ENCODE peak calls at places on chromosomes 1 and 21, in five cellular contexts. Y is GM12865; V is breast epithelium; G is CD8-positive, alpha-beta memory T cell; C is neuronal stem cell. P is an unnamed sample.

GRCh38 chr1:219459321-219460105 is 153.4 kb downstream of the ZC3H11B start:
- DNase-seq in Y (no peak), V (no peak), G (no peak), C (no peak), P (peak; percentile 24)

GRCh38 chr1:180892272-180892671 is 20.4 kb upstream of the KIAA1614 start:
- DNase-seq in Y (no peak), V (no peak), G (no peak), C (no peak), P (no peak)

GRCh38 chr1:152965853-152966252 is 4.6 kb upstream of the SPRR4 start:
- DNase-seq in Y (no peak), V (no peak), G (no peak), C (no peak), P (no peak)

GRCh38 chr1:234409328-234409727 is 36.1 kb downstream of the COA6 start:
- DNase-seq in Y (no peak), V (no peak), G (no peak), C (no peak), P (peak; percentile 22)

GRCh38 chr1:64961923-64962322 is 4.4 kb downstream of the JAK1 start:
- DNase-seq in Y (no peak), V (no peak), G (no peak), C (no peak), P (no peak)

GRCh38 chr1:82446251-82446650 is 645.5 kb downstream of the ADGRL2 start:
- DNase-seq in Y (no peak), V (no peak), G (no peak), C (no peak), P (peak; percentile 5)

GRCh38 chr1:15654091-15654690 is 29.9 kb upstream of the PLEKHM2 start:
- DNase-seq in Y (no peak), V (no peak), G (no peak), C (no peak), P (no peak)

GRCh38 chr1:156371553-156372264 is 2.7 kb downstream of the RHBG start:
- DNase-seq in Y (no peak), V (no peak), G (no peak), C (no peak), P (peak; percentile 35)

GRCh38 chr1:17735791-17736190 is 19.3 kb upstream of the ACTL8 start:
- DNase-seq in Y (no peak), V (no peak), G (no peak), C (no peak), P (no peak)

GRCh38 chr1:78493456-78493855 is 2.7 kb downstream of the PTGFR start:
- DNase-seq in Y (no peak), V (no peak), G (no peak), C (no peak), P (no peak)

GRCh38 chr1:84674021-84674420 is 16.2 kb downstream of the SSX2IP start:
- DNase-seq in Y (no peak), V (no peak), G (no peak), C (no peak), P (no peak)

GRCh38 chr1:244654284-244655038 is 1.5 kb downstream of the DESI2 start:
- DNase-seq in Y (no peak), V (no peak), G (no peak), C (no peak), P (no peak)

GRCh38 chr1:22639286-22639685 is 2.9 kb downstream of the C1QA start:
- DNase-seq in Y (peak; percentile 5), V (no peak), G (no peak), C (no peak), P (peak; percentile 34)
- H3K4me3 ChIP-seq in Y (no peak overlapping the region), V (peak overlapping the region; percentile 47), G (no peak overlapping the region), C (no peak overlapping the region), P (no peak overlapping the region)

GRCh38 chr21:45482899-45483821 is 59.1 kb downstream of the SLC19A1 start:
- DNase-seq in Y (no peak), V (no peak), G (peak; percentile 64), C (no peak), P (no peak)
- H3K4me3 ChIP-seq in Y (no peak overlapping the region), V (peak overlapping the region; percentile 5), G (peak overlapping the region; percentile 52), C (no peak overlapping the region), P (no peak overlapping the region)

GRCh38 chr1:247370786-247371732 is 39.4 kb upstream of the ZNF496 start:
- DNase-seq in Y (no peak), V (no peak), G (no peak), C (no peak), P (no peak)

GRCh38 chr1:247375747-247376146 is 40.2 kb upstream of the NLRP3 start:
- DNase-seq in Y (no peak), V (no peak), G (no peak), C (no peak), P (no peak)

GRCh38 chr1:247371801-247372259 is 40.2 kb upstream of the ZNF496 start:
- DNase-seq in Y (no peak), V (no peak), G (no peak), C (no peak), P (no peak)

GRCh38 chr1:247376659-247377058 is 39.3 kb upstream of the NLRP3 start:
- DNase-seq in Y (no peak), V (no peak), G (no peak), C (peak; percentile 63), P (no peak)

GRCh38 chr1:247373721-247374141 is 42.1 kb upstream of the ZNF496 start:
- DNase-seq in Y (no peak), V (no peak), G (peak; percentile 69), C (peak; percentile 30), P (peak; percentile 63)
- H3K4me3 ChIP-seq in Y (no peak overlapping the region), V (peak overlapping the region; percentile 36), G (no peak overlapping the region), C (no peak overlapping the region), P (peak overlapping the region; percentile 30)

GRCh38 chr1:10691740-10692125 is 104.7 kb downstream of the CASZ1 start:
- DNase-seq in Y (peak; percentile 51), V (no peak), G (no peak), C (no peak), P (no peak)

GRCh38 chr1:10691075-10691739 is 105.2 kb downstream of the CASZ1 start:
- DNase-seq in Y (no peak), V (no peak), G (no peak), C (no peak), P (no peak)

GRCh38 chr1:10693152-10693496 is 103.3 kb downstream of the CASZ1 start:
- DNase-seq in Y (no peak), V (no peak), G (no peak), C (no peak), P (no peak)

GRCh38 chr1:10693497-10694273 is 102.8 kb downstream of the CASZ1 start:
- DNase-seq in Y (peak; percentile 53), V (no peak), G (peak; percentile 59), C (no peak), P (no peak)

GRCh38 chr1:10692401-10693021 is 103.9 kb downstream of the CASZ1 start:
- DNase-seq in Y (peak; percentile 84), V (peak; percentile 60), G (peak; percentile 75), C (no peak), P (no peak)
- H3K4me3 ChIP-seq in Y (peak overlapping the region; percentile 63), V (no peak overlapping the region), G (no peak overlapping the region), C (peak overlapping the region; percentile 7), P (no peak overlapping the region)

DNA sequence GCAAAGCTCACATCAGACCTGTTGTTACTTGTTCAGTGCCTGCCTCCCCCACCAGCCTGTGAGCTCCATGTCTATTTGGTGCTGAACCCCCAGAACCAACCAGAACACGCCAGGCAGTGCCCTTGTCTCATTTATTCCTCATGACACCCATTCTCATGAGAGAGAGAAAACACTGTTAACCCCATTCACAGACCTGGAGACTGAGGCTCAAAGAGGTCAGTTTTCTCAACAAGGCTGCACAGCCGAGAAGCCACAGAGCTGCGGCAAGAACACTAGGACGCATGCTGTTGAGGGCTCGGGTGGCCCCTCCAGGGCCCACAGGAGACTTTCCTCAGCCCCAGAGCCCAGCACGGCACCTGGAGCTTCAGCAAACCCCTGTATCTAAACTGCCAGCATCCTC is 13.1 kb downstream of the KCNN3 start:
- DNase-seq in Y (no peak), V (no peak), G (no peak), C (no peak), P (no peak)
- H3K4me3 ChIP-seq in Y (peak overlapping the region; percentile 79), V (no peak overlapping the region), G (no peak overlapping the region), C (no peak overlapping the region), P (no peak overlapping the region)

DNA sequence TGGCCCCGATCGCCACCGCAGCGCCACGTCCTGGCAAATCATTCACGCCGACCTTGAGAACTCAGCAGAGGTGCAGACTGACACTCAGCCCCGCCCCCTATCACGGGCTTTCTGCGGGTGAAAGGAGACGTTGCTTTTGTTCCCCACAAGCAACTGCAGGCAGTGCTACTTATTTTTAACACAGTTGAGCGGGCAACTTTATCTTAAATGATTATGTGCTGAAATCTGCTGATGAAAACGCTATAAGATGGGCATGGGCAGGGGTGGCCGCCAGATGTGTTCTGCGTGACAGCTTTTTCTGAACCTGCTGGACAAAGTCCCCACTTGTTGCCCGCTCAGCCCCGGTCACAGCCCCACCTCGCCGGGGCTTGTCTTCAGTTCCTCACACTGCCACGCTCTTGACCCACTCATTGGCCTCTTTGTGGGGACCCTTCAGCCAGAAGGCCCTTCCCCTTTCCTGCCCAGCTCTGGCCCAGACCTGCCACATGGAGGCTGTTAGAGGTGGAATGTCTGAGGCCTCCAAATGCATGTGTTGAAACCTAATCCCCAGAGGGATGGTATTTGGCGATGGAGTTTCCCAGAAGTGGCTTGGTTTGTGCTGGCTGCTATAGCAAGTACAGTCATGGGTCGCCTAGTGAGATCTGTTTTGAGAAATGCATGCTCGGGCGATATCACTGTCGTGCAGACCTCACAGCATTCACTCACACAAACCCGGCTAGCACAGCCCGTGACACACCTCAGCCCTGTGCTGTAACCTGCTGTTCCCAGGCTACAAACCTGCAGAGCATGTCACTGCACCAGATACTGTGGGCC is 15.7 kb upstream of the PDXK start:
- DNase-seq in Y (no peak), V (no peak), G (peak; percentile 60), C (no peak), P (peak; percentile 84)
- H3K4me3 ChIP-seq in Y (no peak overlapping the region), V (no peak overlapping the region), G (no peak overlapping the region), C (no peak overlapping the region), P (no peak overlapping the region)

GRCh38 chr1:228463559-228464455 is 23.4 kb upstream of the RNF187 start:
- DNase-seq in Y (peak; percentile 82), V (no peak), G (peak; percentile 74), C (no peak), P (peak; percentile 45)

GRCh38 chr1:228463009-228463558 is 24.1 kb upstream of the RNF187 start:
- DNase-seq in Y (no peak), V (no peak), G (no peak), C (no peak), P (no peak)

GRCh38 chr1:228464487-228464983 is 22.6 kb upstream of the RNF187 start:
- DNase-seq in Y (peak; percentile 85), V (peak; percentile 63), G (peak; percentile 92), C (peak; percentile 85), P (peak; percentile 92)

GRCh38 chr1:228465571-228466146 is 21.5 kb upstream of the RNF187 start:
- DNase-seq in Y (no peak), V (no peak), G (no peak), C (no peak), P (no peak)

GRCh38 chr1:228465134-228465533 is 22.0 kb upstream of the RNF187 start:
- DNase-seq in Y (no peak), V (no peak), G (no peak), C (no peak), P (no peak)
- H3K4me3 ChIP-seq in Y (no peak overlapping the region), V (no peak overlapping the region), G (peak overlapping the region; percentile 71), C (peak overlapping the region; percentile 79), P (peak overlapping the region; percentile 56)

GRCh38 chr1:231844986-231845502 is 218.5 kb downstream of the DISC1 start:
- DNase-seq in Y (peak; percentile 46), V (no peak), G (no peak), C (no peak), P (no peak)
- H3K4me3 ChIP-seq in Y (no peak overlapping the region), V (no peak overlapping the region), G (no peak overlapping the region), C (no peak overlapping the region), P (no peak overlapping the region)

GRCh38 chr1:23527366-23527765 is 3.7 kb downstream of the E2F2 start:
- DNase-seq in Y (no peak), V (no peak), G (no peak), C (no peak), P (no peak)
- H3K4me3 ChIP-seq in Y (no peak overlapping the region), V (no peak overlapping the region), G (no peak overlapping the region), C (no peak overlapping the region), P (no peak overlapping the region)